ENCODE peak calls at places on chromosomes 11 and 22, in five cellular contexts. One of them, this sample, is unnamed.

GRCh38 chr22:46175631-46176030 is 25.3 kb downstream of the PPARA start:
- DNase-seq in H1: no peak
- DNase-seq in K562: no peak
- DNase-seq in HepG2: no peak
- DNase-seq in GM12878: no peak
- DNase-seq in this sample: no peak

GRCh38 chr11:1195690-1196515 is 27.0 kb upstream of the MUC5B start:
- DNase-seq in H1: no peak
- DNase-seq in K562: no peak
- DNase-seq in HepG2: no peak
- DNase-seq in GM12878: no peak
- DNase-seq in this sample: peak

GRCh38 chr11:68037481-68038225 is 1.2 kb upstream of the TCIRG1 start:
- DNase-seq in H1: no peak
- DNase-seq in K562: no peak
- DNase-seq in HepG2: no peak
- DNase-seq in GM12878: no peak
- DNase-seq in this sample: no peak

GRCh38 chr11:79973701-79974626 is 533.1 kb upstream of the TENM4 start:
- DNase-seq in H1: peak
- DNase-seq in K562: no peak
- DNase-seq in HepG2: no peak
- DNase-seq in GM12878: no peak
- DNase-seq in this sample: no peak

GRCh38 chr11:65576232-65576866 is 496 bp downstream of the EHBP1L1 start:
- DNase-seq in H1: no peak
- DNase-seq in K562: no peak
- DNase-seq in HepG2: no peak
- DNase-seq in GM12878: no peak
- DNase-seq in this sample: no peak

GRCh38 chr11:126053340-126054286 is 9.1 kb downstream of the CDON start:
- DNase-seq in H1: no peak
- DNase-seq in K562: no peak
- DNase-seq in HepG2: no peak
- DNase-seq in GM12878: no peak
- DNase-seq in this sample: peak

GRCh38 chr11:3949132-3949531 is 93.7 kb downstream of the STIM1 start:
- DNase-seq in H1: no peak
- DNase-seq in K562: no peak
- DNase-seq in HepG2: no peak
- DNase-seq in GM12878: peak
- DNase-seq in this sample: no peak

GRCh38 chr11:63998558-63999348 is 12.5 kb downstream of the OTUB1 start:
- DNase-seq in H1: no peak
- DNase-seq in K562: no peak
- DNase-seq in HepG2: no peak
- DNase-seq in GM12878: no peak
- DNase-seq in this sample: peak

GRCh38 chr11:126153999-126154398 is 57.5 kb downstream of the RPUSD4 start:
- DNase-seq in H1: no peak
- DNase-seq in K562: no peak
- DNase-seq in HepG2: no peak
- DNase-seq in GM12878: no peak
- DNase-seq in this sample: no peak

GRCh38 chr11:2433106-2433925 is 11.0 kb downstream of the TRPM5 start:
- DNase-seq in H1: no peak
- DNase-seq in K562: no peak
- DNase-seq in HepG2: no peak
- DNase-seq in GM12878: no peak
- DNase-seq in this sample: no peak

GRCh38 chr22:37996515-37997246 is 12.3 kb upstream of the SOX10 start:
- DNase-seq in H1: no peak
- DNase-seq in K562: no peak
- DNase-seq in HepG2: no peak
- DNase-seq in GM12878: no peak
- DNase-seq in this sample: no peak

GRCh38 chr11:32430586-32431357 is 4.6 kb downstream of the WT1 start:
- DNase-seq in H1: no peak
- DNase-seq in K562: no peak
- DNase-seq in HepG2: no peak
- DNase-seq in GM12878: no peak
- DNase-seq in this sample: peak
- TF ChIP-seq SIN3A in H1: no peak
- TF ChIP-seq SIN3A in K562: no peak
- TF ChIP-seq SIN3A in HepG2: no peak
- TF ChIP-seq SIN3A in GM12878: no peak
- TF ChIP-seq SIN3A in this sample: no peak

GRCh38 chr22:20298803-20299735 is 20.8 kb downstream of the DGCR6L start:
- DNase-seq in H1: peak
- DNase-seq in K562: peak
- DNase-seq in HepG2: peak
- DNase-seq in GM12878: no peak
- DNase-seq in this sample: peak
- H3K9ac ChIP-seq in H1: no peak
- H3K9ac ChIP-seq in K562: peak
- H3K9ac ChIP-seq in HepG2: no peak
- H3K9ac ChIP-seq in GM12878: no peak
- H3K9ac ChIP-seq in this sample: peak

GRCh38 chr11:95341246-95341645 is 110.2 kb upstream of the SESN3 start:
- DNase-seq in H1: no peak
- DNase-seq in K562: no peak
- DNase-seq in HepG2: no peak
- DNase-seq in GM12878: no peak
- DNase-seq in this sample: no peak
- TF ChIP-seq GABPA in H1: no peak
- TF ChIP-seq GABPA in K562: no peak
- TF ChIP-seq GABPA in HepG2: no peak
- TF ChIP-seq GABPA in GM12878: no peak
- TF ChIP-seq GABPA in this sample: no peak

DNA sequence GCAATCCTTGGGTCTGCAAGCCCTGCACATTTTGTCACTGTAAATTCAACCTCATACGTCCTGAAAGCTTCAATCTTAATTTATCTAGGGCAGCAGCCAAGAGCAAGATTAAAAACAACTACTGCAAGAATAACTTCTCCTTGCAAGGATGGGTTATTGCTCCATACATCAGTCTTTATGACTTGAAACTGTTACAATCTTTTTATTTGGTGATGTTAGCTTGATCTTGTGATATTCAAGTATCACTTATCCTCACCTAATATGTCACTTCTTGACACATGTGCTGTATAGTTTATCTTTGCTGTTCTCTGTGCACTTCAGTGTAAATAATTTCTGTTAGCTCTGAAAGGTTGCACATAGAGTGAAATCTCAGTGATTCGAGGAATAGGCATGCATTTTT is 14.7 kb upstream of the APLP2 start:
- DNase-seq in H1: no peak
- DNase-seq in K562: no peak
- DNase-seq in HepG2: no peak
- DNase-seq in GM12878: no peak
- DNase-seq in this sample: no peak
- TF ChIP-seq SIN3A in H1: no peak
- TF ChIP-seq SIN3A in K562: no peak
- TF ChIP-seq SIN3A in HepG2: no peak
- TF ChIP-seq SIN3A in GM12878: no peak
- TF ChIP-seq SIN3A in this sample: no peak

DNA sequence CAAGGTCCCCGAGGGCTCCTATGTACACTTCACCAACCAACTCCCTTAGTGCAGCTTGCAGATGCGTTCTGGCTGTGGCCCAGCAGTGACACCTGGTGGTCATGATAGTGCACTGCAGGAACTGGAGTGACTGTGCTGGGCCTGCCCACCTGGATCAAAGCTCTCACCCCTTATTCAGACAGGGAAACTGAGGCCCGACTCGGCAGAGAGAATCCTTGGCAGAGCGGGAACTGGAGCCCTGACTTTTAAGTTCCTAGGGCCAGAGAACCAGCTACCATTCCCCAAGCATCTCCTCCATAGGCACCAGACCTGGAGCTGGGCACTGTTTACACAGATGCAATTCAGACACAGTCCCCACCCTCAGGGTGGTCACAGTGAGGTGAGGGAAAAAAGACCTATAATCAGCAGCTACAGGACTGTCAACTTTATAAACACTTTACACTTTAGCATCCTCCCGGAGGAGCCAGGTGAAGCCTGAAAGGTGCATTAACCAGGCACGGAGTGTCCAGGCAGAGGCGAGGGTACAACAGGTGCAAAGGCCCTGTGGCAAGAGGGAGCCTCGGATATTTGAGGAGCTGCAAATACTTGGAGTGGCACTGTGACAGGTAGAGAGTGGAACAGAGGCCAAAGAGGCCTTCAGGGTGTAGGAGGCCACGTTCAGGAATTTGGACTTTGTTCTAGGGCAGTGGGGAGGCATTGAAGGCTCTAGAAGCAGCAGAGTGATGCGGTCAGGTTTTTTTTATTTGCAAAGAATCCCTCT is 22.0 kb downstream of the RHBDD3 start:
- DNase-seq in H1: no peak
- DNase-seq in K562: peak
- DNase-seq in HepG2: peak
- DNase-seq in GM12878: no peak
- DNase-seq in this sample: peak
- H3K9ac ChIP-seq in H1: no peak
- H3K9ac ChIP-seq in K562: peak
- H3K9ac ChIP-seq in HepG2: no peak
- H3K9ac ChIP-seq in GM12878: no peak
- H3K9ac ChIP-seq in this sample: no peak

GRCh38 chr22:36373258-36373579 is 14.5 kb downstream of the MYH9 start:
- DNase-seq in H1: no peak
- DNase-seq in K562: no peak
- DNase-seq in HepG2: no peak
- DNase-seq in GM12878: no peak
- DNase-seq in this sample: no peak

GRCh38 chr22:36377022-36377631 is 10.6 kb downstream of the MYH9 start:
- DNase-seq in H1: no peak
- DNase-seq in K562: peak
- DNase-seq in HepG2: no peak
- DNase-seq in GM12878: no peak
- DNase-seq in this sample: no peak

GRCh38 chr22:36375071-36375980 is 12.4 kb downstream of the MYH9 start:
- DNase-seq in H1: no peak
- DNase-seq in K562: no peak
- DNase-seq in HepG2: no peak
- DNase-seq in GM12878: no peak
- DNase-seq in this sample: no peak

GRCh38 chr22:36376265-36376664 is 11.5 kb downstream of the MYH9 start:
- DNase-seq in H1: no peak
- DNase-seq in K562: no peak
- DNase-seq in HepG2: no peak
- DNase-seq in GM12878: no peak
- DNase-seq in this sample: no peak

GRCh38 chr22:36374603-36375024 is 13.2 kb downstream of the MYH9 start:
- DNase-seq in H1: no peak
- DNase-seq in K562: no peak
- DNase-seq in HepG2: no peak
- DNase-seq in GM12878: no peak
- DNase-seq in this sample: no peak
- TF ChIP-seq GABPA in H1: no peak
- TF ChIP-seq GABPA in K562: no peak
- TF ChIP-seq GABPA in HepG2: no peak
- TF ChIP-seq GABPA in GM12878: no peak
- TF ChIP-seq GABPA in this sample: no peak

GRCh38 chr11:100855466-100856067 is 168.5 kb downstream of the ARHGAP42 start:
- DNase-seq in H1: no peak
- DNase-seq in K562: peak
- DNase-seq in HepG2: peak
- DNase-seq in GM12878: no peak
- DNase-seq in this sample: peak
- TF ChIP-seq SIN3A in H1: no peak
- TF ChIP-seq SIN3A in K562: no peak
- TF ChIP-seq SIN3A in HepG2: no peak
- TF ChIP-seq SIN3A in GM12878: no peak
- TF ChIP-seq SIN3A in this sample: no peak

GRCh38 chr22:19565921-19566598 is 41.9 kb upstream of the CLDN5 start:
- DNase-seq in H1: no peak
- DNase-seq in K562: no peak
- DNase-seq in HepG2: no peak
- DNase-seq in GM12878: no peak
- DNase-seq in this sample: no peak
- H3K9ac ChIP-seq in H1: no peak
- H3K9ac ChIP-seq in K562: peak
- H3K9ac ChIP-seq in HepG2: no peak
- H3K9ac ChIP-seq in GM12878: no peak
- H3K9ac ChIP-seq in this sample: no peak

GRCh38 chr22:50734343-50734771 is 3.6 kb upstream of the ACR start:
- DNase-seq in H1: no peak
- DNase-seq in K562: no peak
- DNase-seq in HepG2: no peak
- DNase-seq in GM12878: no peak
- DNase-seq in this sample: no peak

GRCh38 chr22:50733521-50734342 is 4.3 kb upstream of the ACR start:
- DNase-seq in H1: no peak
- DNase-seq in K562: no peak
- DNase-seq in HepG2: no peak
- DNase-seq in GM12878: no peak
- DNase-seq in this sample: peak

GRCh38 chr22:50735739-50736030 is 2.3 kb upstream of the ACR start:
- DNase-seq in H1: no peak
- DNase-seq in K562: no peak
- DNase-seq in HepG2: no peak
- DNase-seq in GM12878: no peak
- DNase-seq in this sample: no peak

GRCh38 chr22:50732681-50733080 is 5.3 kb upstream of the ACR start:
- DNase-seq in H1: no peak
- DNase-seq in K562: no peak
- DNase-seq in HepG2: no peak
- DNase-seq in GM12878: no peak
- DNase-seq in this sample: no peak

GRCh38 chr22:50734986-50735738 is 2.8 kb upstream of the ACR start:
- DNase-seq in H1: no peak
- DNase-seq in K562: no peak
- DNase-seq in HepG2: no peak
- DNase-seq in GM12878: no peak
- DNase-seq in this sample: no peak
- TF ChIP-seq GABPA in H1: no peak
- TF ChIP-seq GABPA in K562: no peak
- TF ChIP-seq GABPA in HepG2: no peak
- TF ChIP-seq GABPA in GM12878: no peak
- TF ChIP-seq GABPA in this sample: no peak

DNA sequence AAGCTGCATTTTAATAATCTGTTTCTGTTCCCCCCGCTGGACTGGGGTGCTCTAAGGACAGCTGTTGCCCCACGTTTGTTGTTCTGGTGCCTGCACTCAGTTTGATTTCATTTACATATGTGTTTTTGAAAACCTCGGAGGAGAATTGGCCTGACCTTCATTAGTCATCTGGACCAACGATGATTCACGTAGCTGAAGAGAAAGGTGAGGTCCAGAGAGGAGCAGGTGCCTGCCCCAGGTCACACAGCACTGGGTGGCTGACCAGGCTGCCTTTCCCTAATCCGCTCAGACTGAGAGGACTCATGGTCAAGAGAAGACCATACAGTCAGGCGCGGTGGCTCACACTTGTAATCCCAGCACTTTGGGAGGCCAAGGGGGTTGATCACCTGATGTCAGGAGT is 3.8 kb downstream of the CSDC2 start:
- DNase-seq in H1: no peak
- DNase-seq in K562: no peak
- DNase-seq in HepG2: no peak
- DNase-seq in GM12878: no peak
- DNase-seq in this sample: no peak
- TF ChIP-seq SIN3A in H1: no peak
- TF ChIP-seq SIN3A in K562: no peak
- TF ChIP-seq SIN3A in HepG2: no peak
- TF ChIP-seq SIN3A in GM12878: no peak
- TF ChIP-seq SIN3A in this sample: no peak